ENCODE peak calls at places on chromosomes 12 and 14, in four cellular contexts. One of them, this sample, is unnamed.

GRCh38 chr14:73462078-73462715 is 3.9 kb upstream of the NUMB start:
- DNase-seq in stimulated activated CD8-positive, alpha-beta memory T cell treated with anti-CD3 and anti-CD28 coated beads, Interleukin-2, amount 100 ng/mL, for 48 hours: no peak
- DNase-seq in lung: peak
- DNase-seq in HEK293T: no peak
- DNase-seq in this sample: no peak

GRCh38 chr14:50067723-50068495 is 48.5 kb downstream of the VCPKMT start:
- DNase-seq in HEK293T: no peak
- DNase-seq in stimulated activated CD8-positive, alpha-beta memory T cell treated with anti-CD3 and anti-CD28 coated beads, Interleukin-2, amount 100 ng/mL, for 48 hours: no peak
- DNase-seq in lung: no peak
- DNase-seq in this sample: no peak

GRCh38 chr12:47068539-47068938 is 10.9 kb upstream of the PCED1B start:
- DNase-seq in lung: no peak
- DNase-seq in HEK293T: no peak
- DNase-seq in stimulated activated CD8-positive, alpha-beta memory T cell treated with anti-CD3 and anti-CD28 coated beads, Interleukin-2, amount 100 ng/mL, for 48 hours: no peak
- DNase-seq in this sample: no peak

GRCh38 chr14:29536886-29537511 is 390.6 kb downstream of the PRKD1 start:
- DNase-seq in lung: no peak
- DNase-seq in HEK293T: no peak
- DNase-seq in stimulated activated CD8-positive, alpha-beta memory T cell treated with anti-CD3 and anti-CD28 coated beads, Interleukin-2, amount 100 ng/mL, for 48 hours: no peak
- DNase-seq in this sample: no peak

GRCh38 chr12:68497702-68498101 is 113.0 kb upstream of the RAP1B start:
- DNase-seq in stimulated activated CD8-positive, alpha-beta memory T cell treated with anti-CD3 and anti-CD28 coated beads, Interleukin-2, amount 100 ng/mL, for 48 hours: no peak
- DNase-seq in HEK293T: no peak
- DNase-seq in lung: no peak
- DNase-seq in this sample: no peak

GRCh38 chr12:72872488-72872887 is 600.3 kb downstream of the TRHDE start:
- DNase-seq in lung: no peak
- DNase-seq in stimulated activated CD8-positive, alpha-beta memory T cell treated with anti-CD3 and anti-CD28 coated beads, Interleukin-2, amount 100 ng/mL, for 48 hours: no peak
- DNase-seq in HEK293T: peak
- DNase-seq in this sample: no peak

GRCh38 chr12:114933428-114934160 is 249.6 kb upstream of the TBX3 start:
- DNase-seq in HEK293T: no peak
- DNase-seq in stimulated activated CD8-positive, alpha-beta memory T cell treated with anti-CD3 and anti-CD28 coated beads, Interleukin-2, amount 100 ng/mL, for 48 hours: no peak
- DNase-seq in lung: no peak
- DNase-seq in this sample: no peak

GRCh38 chr14:71852201-71852600 is 80.0 kb upstream of the RGS6 start:
- DNase-seq in HEK293T: no peak
- DNase-seq in stimulated activated CD8-positive, alpha-beta memory T cell treated with anti-CD3 and anti-CD28 coated beads, Interleukin-2, amount 100 ng/mL, for 48 hours: no peak
- DNase-seq in lung: no peak
- DNase-seq in this sample: no peak

GRCh38 chr12:6532927-6533652 is 1.2 kb upstream of the GAPDH start:
- DNase-seq in HEK293T: peak
- DNase-seq in stimulated activated CD8-positive, alpha-beta memory T cell treated with anti-CD3 and anti-CD28 coated beads, Interleukin-2, amount 100 ng/mL, for 48 hours: peak
- DNase-seq in lung: peak
- DNase-seq in this sample: no peak

GRCh38 chr12:119870462-119870861 is 6.7 kb downstream of the CIT start:
- DNase-seq in lung: no peak
- DNase-seq in stimulated activated CD8-positive, alpha-beta memory T cell treated with anti-CD3 and anti-CD28 coated beads, Interleukin-2, amount 100 ng/mL, for 48 hours: no peak
- DNase-seq in HEK293T: no peak
- DNase-seq in this sample: no peak

GRCh38 chr12:112340235-112340634 is 42.0 kb downstream of the HECTD4 start:
- DNase-seq in stimulated activated CD8-positive, alpha-beta memory T cell treated with anti-CD3 and anti-CD28 coated beads, Interleukin-2, amount 100 ng/mL, for 48 hours: no peak
- DNase-seq in HEK293T: no peak
- DNase-seq in lung: no peak
- DNase-seq in this sample: no peak